ENCODE peak calls at places on chromosomes 12 and 14, in nine cellular contexts. B is HFF-Myc, D is Calu3, U is GM23338, G is AG09309, Z is GM20000, V is left ventricle myocardium inferior, P is astrocyte of the spinal cord, O is suprapubic skin. W is an unnamed sample.

GRCh38 chr12:2795291-2796186 is 769 bp downstream of the FKBP4 start:
- DNase-seq in B (no peak), D (peak; percentile 83), U (peak; percentile 79), G (no peak), Z (peak; percentile 96), V (peak; percentile 87), P (peak; percentile 47), O (peak; percentile 90), W (peak; percentile 89)

GRCh38 chr12:121849660-121850059 is 9.0 kb downstream of the HPD start:
- DNase-seq in B (no peak), D (no peak), U (peak; percentile 44), G (no peak), Z (no peak), V (no peak), P (no peak), O (no peak), W (no peak)

GRCh38 chr14:68937790-68938514 is 41.1 kb downstream of the ACTN1 start:
- DNase-seq in B (no peak), D (peak; percentile 74), U (peak; percentile 63), G (no peak), Z (no peak), V (peak; percentile 58), P (peak; percentile 52), O (no peak), W (no peak)

GRCh38 chr14:35292770-35293561 is 784 bp downstream of the PSMA6 start:
- DNase-seq in B (no peak), D (no peak), U (no peak), G (no peak), Z (no peak), V (no peak), P (peak; percentile 30), O (no peak), W (no peak)

GRCh38 chr14:71165650-71166049 is 258.4 kb downstream of the PCNX1 start:
- DNase-seq in B (no peak), D (no peak), U (no peak), G (no peak), Z (no peak), V (no peak), P (no peak), O (peak; percentile 29), W (no peak)

GRCh38 chr14:33674716-33675115 is 276.2 kb downstream of the EGLN3 start:
- DNase-seq in B (no peak), D (no peak), U (no peak), G (no peak), Z (no peak), V (no peak), P (no peak), O (no peak), W (no peak)

GRCh38 chr14:100076630-100077029 is 11.4 kb downstream of the EVL start:
- DNase-seq in B (peak; percentile 54), D (no peak), U (no peak), G (peak; percentile 86), Z (no peak), V (peak; percentile 35), P (peak; percentile 28), O (peak; percentile 85), W (peak; percentile 56)

GRCh38 chr12:67394600-67394999 is 125.4 kb downstream of the CAND1 start:
- DNase-seq in B (no peak), D (no peak), U (peak; percentile 12), G (peak; percentile 34), Z (no peak), V (peak; percentile 45), P (peak; percentile 83), O (no peak), W (no peak)

GRCh38 chr14:92647499-92648279 is 100.7 kb downstream of the LGMN start:
- DNase-seq in B (no peak), D (no peak), U (no peak), G (no peak), Z (no peak), V (no peak), P (peak; percentile 27), O (no peak), W (no peak)

GRCh38 chr14:72700338-72701231 is 193.3 kb downstream of the DPF3 start:
- DNase-seq in B (no peak), D (no peak), U (no peak), G (no peak), Z (no peak), V (no peak), P (no peak), O (no peak), W (no peak)

GRCh38 chr12:51593539-51593938 is 2.5 kb downstream of the SCN8A start:
- DNase-seq in B (peak; percentile 32), D (peak; percentile 11), U (peak; percentile 62), G (peak; percentile 31), Z (no peak), V (no peak), P (peak; percentile 60), O (no peak), W (no peak)

GRCh38 chr12:125079943-125080645 is 14.9 kb downstream of the AACS start:
- DNase-seq in B (no peak), D (no peak), U (no peak), G (no peak), Z (no peak), V (peak; percentile 54), P (no peak), O (no peak), W (no peak)

GRCh38 chr12:26823391-26823790 is 9.6 kb downstream of the ITPR2 start:
- DNase-seq in B (no peak), D (no peak), U (no peak), G (no peak), Z (no peak), V (no peak), P (no peak), O (no peak), W (no peak)

GRCh38 chr12:53538209-53538689 is 31.0 kb upstream of the NPFF start:
- DNase-seq in B (no peak), D (peak; percentile 22), U (no peak), G (peak; percentile 84), Z (no peak), V (no peak), P (peak; percentile 56), O (no peak), W (no peak)

GRCh38 chr12:10469701-10470100 is 16.5 kb upstream of the KLRC1 start:
- DNase-seq in B (no peak), D (no peak), U (no peak), G (no peak), Z (no peak), V (no peak), P (no peak), O (no peak), W (no peak)

GRCh38 chr14:34025325-34026017 is 74.6 kb upstream of the EGLN3 start:
- DNase-seq in B (no peak), D (no peak), U (no peak), G (no peak), Z (no peak), V (no peak), P (no peak), O (no peak), W (no peak)

GRCh38 chr12:119940881-119941280 is 48.2 kb upstream of the BICDL1 start:
- DNase-seq in B (peak; percentile 36), D (peak; percentile 20), U (peak; percentile 24), G (peak; percentile 13), Z (no peak), V (no peak), P (peak; percentile 70), O (no peak), W (no peak)

GRCh38 chr12:101839324-101840283 is 8.8 kb upstream of the GNPTAB start:
- DNase-seq in B (peak; percentile 32), D (peak; percentile 74), U (peak; percentile 80), G (no peak), Z (peak; percentile 48), V (no peak), P (peak; percentile 62), O (no peak), W (no peak)

GRCh38 chr12:94195483-94195882 is 47.1 kb downstream of the PLXNC1 start:
- DNase-seq in B (no peak), D (no peak), U (peak; percentile 29), G (no peak), Z (no peak), V (no peak), P (no peak), O (no peak), W (no peak)
- TF ChIP-seq CTCF in B (no peak), D (no peak), U (peak; percentile 40), G (no peak), Z (no peak), V (no peak), P (no peak), O (no peak), W (no peak)

DNA sequence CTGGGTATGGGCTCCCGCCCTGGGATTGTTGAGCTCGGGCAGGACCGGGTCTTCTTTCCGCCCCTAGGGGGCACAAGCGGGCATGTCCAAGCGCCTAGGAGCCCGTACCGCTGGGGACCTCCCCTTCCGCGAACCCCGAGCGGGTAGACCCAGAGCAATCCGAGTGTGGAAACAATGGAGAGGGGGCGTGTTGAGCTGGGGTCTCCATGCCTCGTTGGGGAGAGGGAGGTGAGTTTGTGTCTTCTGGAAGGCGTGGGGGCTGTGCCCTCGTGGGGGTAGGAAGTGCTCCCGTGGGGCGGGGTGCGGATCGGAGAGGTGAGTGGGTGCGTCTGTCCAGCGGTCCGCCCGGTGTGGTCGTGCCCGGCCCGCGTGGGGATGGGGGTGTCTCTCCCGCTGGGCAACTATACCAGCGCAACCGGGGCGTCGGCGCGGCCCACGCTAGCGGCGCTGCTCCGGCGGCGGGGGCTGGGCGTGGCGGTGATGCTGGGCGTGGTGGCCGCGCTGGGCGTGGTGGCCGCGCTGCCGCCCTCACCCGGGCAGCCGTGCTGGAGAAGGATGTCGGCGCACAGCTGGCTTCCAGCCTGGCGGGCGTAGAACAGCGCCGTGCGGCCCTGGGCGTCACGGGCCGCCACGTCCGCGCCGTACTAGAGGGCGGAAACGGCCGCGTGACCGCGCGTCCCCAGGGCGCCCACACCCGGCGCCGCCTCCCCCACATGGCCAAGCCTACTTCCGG is 12.2 kb downstream of the AGAP2 start:
- DNase-seq in B (peak; percentile 56), D (peak; percentile 95), U (peak; percentile 96), G (peak; percentile 44), Z (peak; percentile 55), V (peak; percentile 73), P (peak; percentile 75), O (peak; percentile 92), W (peak; percentile 95)
- TF ChIP-seq CTCF in B (peak; percentile 96), D (peak; percentile 91), U (peak; percentile 78), G (peak; percentile 94), Z (no peak), V (peak; percentile 73), P (peak; percentile 90), O (peak; percentile 41), W (peak; percentile 89)

DNA sequence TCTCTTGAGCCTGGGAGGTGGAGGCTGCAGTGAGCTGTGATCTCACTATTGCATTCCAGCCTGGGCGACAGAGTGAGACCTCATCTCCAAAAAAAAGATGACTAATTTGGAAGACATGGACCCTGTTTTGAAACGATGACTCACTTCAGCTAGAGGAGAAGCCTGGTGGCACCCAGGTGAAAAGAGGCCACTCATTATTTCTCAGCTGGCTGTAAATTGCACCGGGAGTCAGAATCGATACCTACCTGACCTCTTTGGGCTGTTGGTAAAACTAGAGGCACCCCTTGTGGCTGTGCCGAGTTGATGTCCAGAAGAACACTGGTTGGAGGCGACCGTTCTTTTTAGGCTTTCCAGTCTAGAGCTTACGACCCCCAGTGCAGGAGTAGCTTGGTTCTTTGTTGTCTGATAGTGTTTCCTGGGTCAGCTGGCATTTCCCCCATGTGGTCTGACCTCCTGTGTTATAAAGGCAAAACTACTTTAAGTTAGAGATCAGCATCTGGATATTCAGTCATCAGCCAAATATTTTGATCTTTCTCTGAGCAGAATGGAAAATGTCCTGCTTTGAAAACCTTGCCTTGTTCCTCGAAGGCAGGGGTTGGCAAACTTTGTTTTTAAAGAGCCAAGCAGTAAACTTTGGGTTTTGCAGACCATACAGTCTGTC is 93.2 kb downstream of the CHST11 start:
- DNase-seq in B (no peak), D (no peak), U (no peak), G (no peak), Z (no peak), V (no peak), P (no peak), O (no peak), W (no peak)
- TF ChIP-seq CTCF in B (no peak), D (no peak), U (peak; percentile 43), G (no peak), Z (no peak), V (no peak), P (peak; percentile 10), O (no peak), W (no peak)

GRCh38 chr12:108648371-108648770 is 14.7 kb upstream of the SELPLG start:
- DNase-seq in B (no peak), D (no peak), U (no peak), G (no peak), Z (no peak), V (no peak), P (no peak), O (peak; percentile 32), W (no peak)
- TF ChIP-seq CTCF in B (no peak), D (no peak), U (no peak), G (no peak), Z (no peak), V (no peak), P (no peak), O (no peak), W (no peak)

W was measured in osteocyte.